ENCODE peak calls at places on chromosomes 13 and 19, in ten cellular contexts. B, R, L, S, A, F, O, T, H and U are unnamed samples.

GRCh38 chr19:15455996-15456395 is 6.2 kb upstream of the WIZ start:
- DNase-seq in B (no peak), R (no peak), L (no peak), S (no peak), A (no peak), F (no peak), O (no peak), T (no peak), H (no peak), U (no peak)

GRCh38 chr13:113183450-113184129 is 24.9 kb downstream of the PCID2 start:
- DNase-seq in B (no peak), R (no peak), L (no peak), S (no peak), A (no peak), F (no peak), O (no peak), T (no peak), H (no peak), U (no peak)

GRCh38 chr13:36072127-36072526 is 59.1 kb downstream of the DCLK1 start:
- DNase-seq in B (no peak), R (no peak), L (no peak), S (no peak), A (no peak), F (no peak), O (no peak), T (no peak), H (no peak), U (no peak)

GRCh38 chr19:54461201-54462071 is 2.1 kb downstream of the LENG9 start:
- DNase-seq in B (no peak), R (no peak), L (no peak), S (no peak), A (no peak), F (peak), O (no peak), T (no peak), H (no peak), U (no peak)

GRCh38 chr19:57244513-57244912 is 4.1 kb downstream of the ZNF805 start:
- DNase-seq in B (no peak), R (no peak), L (no peak), S (no peak), A (no peak), F (no peak), O (no peak), T (no peak), H (no peak), U (no peak)

GRCh38 chr19:32012206-32012605 is 333.2 kb upstream of the ZNF507 start:
- DNase-seq in B (no peak), R (no peak), L (no peak), S (no peak), A (no peak), F (no peak), O (no peak), T (no peak), H (no peak), U (no peak)

GRCh38 chr13:43472344-43472743 is 314.4 kb downstream of the ENOX1 start:
- DNase-seq in B (no peak), R (no peak), L (no peak), S (no peak), A (no peak), F (no peak), O (no peak), T (no peak), H (no peak), U (no peak)

GRCh38 chr19:18419699-18420460 is 682 bp downstream of the SSBP4 start:
- DNase-seq in B (no peak), R (peak), L (peak), S (no peak), A (no peak), F (no peak), O (peak), T (peak), H (no peak), U (no peak)

GRCh38 chr19:41649827-41650226 is 23.0 kb upstream of the CEACAM4 start:
- DNase-seq in B (no peak), R (no peak), L (no peak), S (no peak), A (no peak), F (no peak), O (no peak), T (no peak), H (no peak), U (no peak)

GRCh38 chr13:31824705-31825512 is 85.6 kb downstream of the RXFP2 start:
- DNase-seq in B (no peak), R (no peak), L (no peak), S (peak), A (no peak), F (peak), O (no peak), T (no peak), H (no peak), U (no peak)

GRCh38 chr13:32426981-32427851 is 714 bp downstream of the N4BP2L1 start:
- DNase-seq in B (peak), R (peak), L (peak), S (peak), A (no peak), F (peak), O (peak), T (peak), H (no peak), U (peak)

GRCh38 chr19:13847033-13847899 is 29.7 kb upstream of the NANOS3 start:
- DNase-seq in B (peak), R (peak), L (peak), S (no peak), A (peak), F (peak), O (peak), T (peak), H (peak), U (peak)

GRCh38 chr13:98142427-98143156 is at the start of gene FARP1:
- DNase-seq in B (peak), R (peak), L (peak), S (peak), A (peak), F (peak), O (peak), T (no peak), H (peak), U (no peak)

GRCh38 chr13:98813993-98814392 is 61.5 kb upstream of the SLC15A1 start:
- DNase-seq in B (no peak), R (no peak), L (no peak), S (no peak), A (no peak), F (no peak), O (no peak), T (no peak), H (no peak), U (no peak)

GRCh38 chr19:19459099-19459498 is 53.6 kb downstream of the GATAD2A start:
- DNase-seq in B (no peak), R (no peak), L (no peak), S (no peak), A (no peak), F (peak), O (no peak), T (no peak), H (no peak), U (no peak)

GRCh38 chr19:46660008-46660517 is 919 bp downstream of the DACT3 start:
- DNase-seq in B (no peak), R (no peak), L (no peak), S (no peak), A (no peak), F (peak), O (no peak), T (no peak), H (no peak), U (no peak)

GRCh38 chr13:94210826-94211225 is 268.7 kb downstream of the DCT start:
- DNase-seq in B (no peak), R (no peak), L (no peak), S (no peak), A (no peak), F (peak), O (no peak), T (no peak), H (no peak), U (no peak)

GRCh38 chr19:36136975-36137686 is 2.7 kb upstream of the CAPNS1 start:
- DNase-seq in B (peak), R (peak), L (no peak), S (peak), A (no peak), F (peak), O (peak), T (no peak), H (peak), U (no peak)

GRCh38 chr13:110661256-110661655 is 44.7 kb downstream of the CARS2 start:
- DNase-seq in B (no peak), R (no peak), L (no peak), S (no peak), A (no peak), F (peak), O (no peak), T (no peak), H (no peak), U (no peak)

GRCh38 chr19:3471954-3472655 is 8.2 kb downstream of the SMIM24 start:
- DNase-seq in B (peak), R (no peak), L (peak), S (peak), A (no peak), F (peak), O (no peak), T (peak), H (no peak), U (no peak)

GRCh38 chr13:27379694-27380596 is 44.5 kb upstream of the GTF3A start:
- DNase-seq in B (peak), R (peak), L (peak), S (no peak), A (no peak), F (peak), O (peak), T (peak), H (peak), U (peak)

GRCh38 chr13:49643003-49643651 is 14.8 kb downstream of the ARL11 start:
- DNase-seq in B (no peak), R (no peak), L (no peak), S (no peak), A (no peak), F (no peak), O (no peak), T (no peak), H (no peak), U (no peak)

GRCh38 chr13:63184693-63185092 is 1769.0 kb upstream of the PCDH20 start:
- DNase-seq in B (no peak), R (no peak), L (no peak), S (no peak), A (no peak), F (peak), O (no peak), T (no peak), H (peak), U (no peak)

GRCh38 chr19:18425515-18426415 is 6.6 kb downstream of the SSBP4 start:
- DNase-seq in B (no peak), R (peak), L (no peak), S (peak), A (no peak), F (peak), O (no peak), T (no peak), H (peak), U (no peak)

GRCh38 chr13:113845055-113845454 is 18.8 kb downstream of the GAS6 start:
- DNase-seq in B (no peak), R (no peak), L (no peak), S (no peak), A (no peak), F (no peak), O (no peak), T (no peak), H (no peak), U (no peak)

GRCh38 chr13:46529509-46529908 is 23.5 kb upstream of the LRCH1 start:
- DNase-seq in B (no peak), R (no peak), L (no peak), S (no peak), A (no peak), F (no peak), O (no peak), T (no peak), H (no peak), U (no peak)

GRCh38 chr13:32272021-32272695 is 43.0 kb downstream of the ZAR1L start:
- DNase-seq in B (no peak), R (no peak), L (no peak), S (no peak), A (no peak), F (peak), O (no peak), T (no peak), H (no peak), U (no peak)

GRCh38 chr13:73549717-73550116 is 490.9 kb downstream of the KLF5 start:
- DNase-seq in B (no peak), R (no peak), L (no peak), S (no peak), A (no peak), F (no peak), O (no peak), T (no peak), H (no peak), U (no peak)

GRCh38 chr13:94192576-94192975 is 286.9 kb downstream of the DCT start:
- DNase-seq in B (no peak), R (no peak), L (no peak), S (no peak), A (no peak), F (peak), O (peak), T (no peak), H (no peak), U (no peak)

GRCh38 chr13:28034256-28034655 is 45.8 kb upstream of the URAD start:
- DNase-seq in B (no peak), R (no peak), L (no peak), S (no peak), A (no peak), F (no peak), O (no peak), T (no peak), H (no peak), U (no peak)

GRCh38 chr13:52053460-52053859 is 29.0 kb downstream of the UTP14C start:
- DNase-seq in B (no peak), R (no peak), L (no peak), S (no peak), A (no peak), F (no peak), O (no peak), T (no peak), H (no peak), U (no peak)

GRCh38 chr19:42989851-42990250 is 36.4 kb downstream of the PSG11 start:
- DNase-seq in B (no peak), R (no peak), L (no peak), S (no peak), A (no peak), F (no peak), O (peak), T (no peak), H (no peak), U (no peak)

GRCh38 chr13:113422790-113423189 is 30.5 kb downstream of the ADPRHL1 start:
- DNase-seq in B (no peak), R (no peak), L (no peak), S (no peak), A (no peak), F (no peak), O (no peak), T (no peak), H (no peak), U (no peak)

GRCh38 chr13:31485183-31485582 is 254.1 kb upstream of the RXFP2 start:
- DNase-seq in B (no peak), R (no peak), L (no peak), S (no peak), A (no peak), F (peak), O (peak), T (no peak), H (peak), U (no peak)

GRCh38 chr13:23956106-23956505 is 58.8 kb upstream of the C1QTNF9B start:
- DNase-seq in B (no peak), R (no peak), L (no peak), S (no peak), A (no peak), F (peak), O (no peak), T (no peak), H (peak), U (no peak)

GRCh38 chr19:3336680-3337523 is 29.5 kb upstream of the NFIC start:
- DNase-seq in B (peak), R (peak), L (no peak), S (peak), A (no peak), F (peak), O (peak), T (no peak), H (peak), U (no peak)